ENCODE peak calls at places on chromosome 15, in ten cellular contexts. One of them, this sample, is unnamed.

GRCh38 chr15:23039917-23040281 is 530 bp upstream of the TUBGCP5 start:
- DNase-seq in ovary: no peak
- DNase-seq in CD8-positive, alpha-beta memory T cell: no peak
- DNase-seq in substantia nigra: no peak
- DNase-seq in H9: no peak
- DNase-seq in adrenal gland: no peak
- DNase-seq in neuronal stem cell: no peak
- DNase-seq in PC-3: no peak
- DNase-seq in tibial artery: no peak
- DNase-seq in psoas muscle: no peak
- DNase-seq in this sample: no peak

GRCh38 chr15:45023659-45024320 is 795 bp downstream of the SORD start:
- DNase-seq in ovary: no peak
- DNase-seq in CD8-positive, alpha-beta memory T cell: no peak
- DNase-seq in substantia nigra: no peak
- DNase-seq in H9: no peak
- DNase-seq in adrenal gland: peak; percentile 42
- DNase-seq in neuronal stem cell: peak; percentile 1
- DNase-seq in PC-3: peak; percentile 54
- DNase-seq in tibial artery: no peak
- DNase-seq in psoas muscle: no peak
- DNase-seq in this sample: peak; percentile 35

GRCh38 chr15:100261302-100262240 is 80.2 kb downstream of the ADAMTS17 start:
- DNase-seq in ovary: no peak
- DNase-seq in CD8-positive, alpha-beta memory T cell: no peak
- DNase-seq in substantia nigra: no peak
- DNase-seq in H9: no peak
- DNase-seq in adrenal gland: peak; percentile 6
- DNase-seq in neuronal stem cell: no peak
- DNase-seq in PC-3: no peak
- DNase-seq in tibial artery: no peak
- DNase-seq in psoas muscle: no peak
- DNase-seq in this sample: no peak

GRCh38 chr15:52803543-52804306 is 13.6 kb upstream of the ONECUT1 start:
- DNase-seq in ovary: no peak
- DNase-seq in CD8-positive, alpha-beta memory T cell: no peak
- DNase-seq in substantia nigra: no peak
- DNase-seq in H9: no peak
- DNase-seq in adrenal gland: no peak
- DNase-seq in neuronal stem cell: peak; percentile 33
- DNase-seq in PC-3: no peak
- DNase-seq in tibial artery: no peak
- DNase-seq in psoas muscle: no peak
- DNase-seq in this sample: peak; percentile 47

GRCh38 chr15:99719096-99719541 is 14.1 kb downstream of the LYSMD4 start:
- DNase-seq in ovary: no peak
- DNase-seq in CD8-positive, alpha-beta memory T cell: no peak
- DNase-seq in substantia nigra: no peak
- DNase-seq in H9: no peak
- DNase-seq in adrenal gland: no peak
- DNase-seq in neuronal stem cell: no peak
- DNase-seq in PC-3: peak; percentile 47
- DNase-seq in tibial artery: no peak
- DNase-seq in psoas muscle: no peak
- DNase-seq in this sample: no peak

GRCh38 chr15:22810735-22811338 is 24.4 kb downstream of the NIPA1 start:
- DNase-seq in ovary: no peak
- DNase-seq in CD8-positive, alpha-beta memory T cell: no peak
- DNase-seq in substantia nigra: no peak
- DNase-seq in H9: no peak
- DNase-seq in adrenal gland: no peak
- DNase-seq in neuronal stem cell: no peak
- DNase-seq in PC-3: no peak
- DNase-seq in tibial artery: no peak
- DNase-seq in psoas muscle: no peak
- DNase-seq in this sample: no peak

GRCh38 chr15:68401496-68402431 is 30.2 kb downstream of the ITGA11 start:
- DNase-seq in ovary: peak; percentile 4
- DNase-seq in CD8-positive, alpha-beta memory T cell: no peak
- DNase-seq in substantia nigra: no peak
- DNase-seq in H9: peak; percentile 13
- DNase-seq in adrenal gland: no peak
- DNase-seq in neuronal stem cell: no peak
- DNase-seq in PC-3: no peak
- DNase-seq in tibial artery: no peak
- DNase-seq in psoas muscle: no peak
- DNase-seq in this sample: no peak

GRCh38 chr15:78389356-78389755 is 48.7 kb upstream of the IREB2 start:
- DNase-seq in ovary: no peak
- DNase-seq in CD8-positive, alpha-beta memory T cell: no peak
- DNase-seq in substantia nigra: no peak
- DNase-seq in H9: no peak
- DNase-seq in adrenal gland: no peak
- DNase-seq in neuronal stem cell: no peak
- DNase-seq in PC-3: no peak
- DNase-seq in tibial artery: no peak
- DNase-seq in psoas muscle: no peak
- DNase-seq in this sample: no peak

GRCh38 chr15:62165793-62166380 is 802 bp upstream of the C2CD4B start:
- DNase-seq in ovary: no peak
- DNase-seq in CD8-positive, alpha-beta memory T cell: no peak
- DNase-seq in substantia nigra: no peak
- DNase-seq in H9: no peak
- DNase-seq in adrenal gland: no peak
- DNase-seq in neuronal stem cell: no peak
- DNase-seq in PC-3: no peak
- DNase-seq in tibial artery: no peak
- DNase-seq in psoas muscle: no peak
- DNase-seq in this sample: peak; percentile 9

GRCh38 chr15:62164500-62165028 is 521 bp downstream of the C2CD4B start:
- DNase-seq in ovary: no peak
- DNase-seq in CD8-positive, alpha-beta memory T cell: no peak
- DNase-seq in substantia nigra: no peak
- DNase-seq in H9: peak; percentile 58
- DNase-seq in adrenal gland: no peak
- DNase-seq in neuronal stem cell: peak; percentile 37
- DNase-seq in PC-3: no peak
- DNase-seq in tibial artery: no peak
- DNase-seq in psoas muscle: peak; percentile 15
- DNase-seq in this sample: peak; percentile 72

GRCh38 chr15:62165029-62165792 is at the start of gene C2CD4B:
- DNase-seq in ovary: peak; percentile 38
- DNase-seq in CD8-positive, alpha-beta memory T cell: no peak
- DNase-seq in substantia nigra: no peak
- DNase-seq in H9: peak; percentile 82
- DNase-seq in adrenal gland: peak; percentile 36
- DNase-seq in neuronal stem cell: peak; percentile 31
- DNase-seq in PC-3: no peak
- DNase-seq in tibial artery: peak; percentile 24
- DNase-seq in psoas muscle: peak; percentile 46
- DNase-seq in this sample: peak; percentile 78

GRCh38 chr15:62163847-62164499 is 1.1 kb downstream of the C2CD4B start:
- DNase-seq in ovary: no peak
- DNase-seq in CD8-positive, alpha-beta memory T cell: no peak
- DNase-seq in substantia nigra: no peak
- DNase-seq in H9: peak; percentile 48
- DNase-seq in adrenal gland: no peak
- DNase-seq in neuronal stem cell: peak; percentile 18
- DNase-seq in PC-3: no peak
- DNase-seq in tibial artery: no peak
- DNase-seq in psoas muscle: no peak
- DNase-seq in this sample: peak; percentile 68

DNA sequence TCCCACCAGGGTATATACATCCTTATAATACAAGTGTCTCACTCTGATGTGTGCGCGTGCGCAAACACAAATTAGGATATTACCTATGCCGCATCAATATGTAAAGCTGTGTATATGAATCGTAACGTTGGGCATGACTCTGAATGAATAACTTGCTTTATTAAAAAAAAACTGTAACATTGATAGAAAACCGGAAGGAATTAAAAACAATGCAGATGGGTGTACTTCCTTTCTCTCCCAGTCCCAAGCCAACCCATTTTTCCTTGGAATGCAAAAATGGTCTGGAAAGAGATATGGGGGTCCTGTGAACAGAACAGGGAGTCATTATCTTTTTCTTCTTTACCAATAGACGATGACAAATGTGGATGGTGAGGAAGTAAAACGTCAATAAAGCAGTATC is 1.7 kb downstream of the C2CD4B start:
- DNase-seq in ovary: no peak
- DNase-seq in CD8-positive, alpha-beta memory T cell: no peak
- DNase-seq in substantia nigra: no peak
- DNase-seq in H9: no peak
- DNase-seq in adrenal gland: no peak
- DNase-seq in neuronal stem cell: no peak
- DNase-seq in PC-3: no peak
- DNase-seq in tibial artery: no peak
- DNase-seq in psoas muscle: no peak
- DNase-seq in this sample: no peak
- H3K27ac ChIP-seq in ovary: no peak overlapping the region
- H3K27ac ChIP-seq in CD8-positive, alpha-beta memory T cell: no peak overlapping the region
- H3K27ac ChIP-seq in substantia nigra: no peak overlapping the region
- H3K27ac ChIP-seq in H9: no peak overlapping the region
- H3K27ac ChIP-seq in adrenal gland: no peak overlapping the region
- H3K27ac ChIP-seq in neuronal stem cell: no peak overlapping the region
- H3K27ac ChIP-seq in PC-3: no peak overlapping the region
- H3K27ac ChIP-seq in tibial artery: no peak overlapping the region
- H3K27ac ChIP-seq in psoas muscle: peak overlapping the region; percentile 44
- H3K27ac ChIP-seq in this sample: no peak overlapping the region

GRCh38 chr15:69462493-69463181 is 10.0 kb downstream of the RPLP1 start:
- DNase-seq in ovary: peak; percentile 98
- DNase-seq in CD8-positive, alpha-beta memory T cell: peak; percentile 87
- DNase-seq in substantia nigra: peak; percentile 71
- DNase-seq in H9: peak; percentile 98
- DNase-seq in adrenal gland: peak; percentile 98
- DNase-seq in neuronal stem cell: peak; percentile 96
- DNase-seq in PC-3: peak; percentile 96
- DNase-seq in tibial artery: peak; percentile 95
- DNase-seq in psoas muscle: peak; percentile 95
- DNase-seq in this sample: peak; percentile 99
- H3K27ac ChIP-seq in ovary: peak overlapping the region; percentile 77
- H3K27ac ChIP-seq in CD8-positive, alpha-beta memory T cell: peak overlapping the region; percentile 82
- H3K27ac ChIP-seq in substantia nigra: peak overlapping the region; percentile 94
- H3K27ac ChIP-seq in H9: peak overlapping the region; percentile 72
- H3K27ac ChIP-seq in adrenal gland: peak overlapping the region; percentile 95
- H3K27ac ChIP-seq in neuronal stem cell: peak overlapping the region; percentile 88
- H3K27ac ChIP-seq in PC-3: peak overlapping the region; percentile 65
- H3K27ac ChIP-seq in tibial artery: peak overlapping the region; percentile 83
- H3K27ac ChIP-seq in psoas muscle: peak overlapping the region; percentile 92
- H3K27ac ChIP-seq in this sample: peak overlapping the region; percentile 85

DNA sequence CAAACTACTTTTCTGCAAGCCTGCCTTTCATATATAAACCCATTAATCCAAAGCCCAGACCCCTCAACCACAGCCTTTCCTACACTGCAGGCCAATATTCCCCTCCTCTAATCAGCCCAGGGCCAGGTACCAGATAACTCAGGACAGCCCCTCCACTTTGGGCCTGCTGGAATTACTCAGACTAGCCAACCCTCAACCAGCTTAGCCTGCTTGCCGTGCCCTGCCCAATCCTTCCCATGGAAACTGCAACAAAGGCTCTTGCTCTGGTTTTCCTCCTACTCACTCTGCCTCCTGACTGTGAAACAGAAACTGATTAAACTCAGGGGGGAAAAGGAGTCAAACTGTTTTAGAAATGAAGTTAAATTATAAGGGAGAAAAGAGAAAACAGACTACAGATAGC is 248.1 kb downstream of the KLF13 start:
- DNase-seq in ovary: no peak
- DNase-seq in CD8-positive, alpha-beta memory T cell: no peak
- DNase-seq in substantia nigra: no peak
- DNase-seq in H9: no peak
- DNase-seq in adrenal gland: no peak
- DNase-seq in neuronal stem cell: peak; percentile 30
- DNase-seq in PC-3: no peak
- DNase-seq in tibial artery: no peak
- DNase-seq in psoas muscle: no peak
- DNase-seq in this sample: peak; percentile 19
- H3K27ac ChIP-seq in ovary: no peak overlapping the region
- H3K27ac ChIP-seq in CD8-positive, alpha-beta memory T cell: no peak overlapping the region
- H3K27ac ChIP-seq in substantia nigra: no peak overlapping the region
- H3K27ac ChIP-seq in H9: no peak overlapping the region
- H3K27ac ChIP-seq in adrenal gland: no peak overlapping the region
- H3K27ac ChIP-seq in neuronal stem cell: no peak overlapping the region
- H3K27ac ChIP-seq in PC-3: no peak overlapping the region
- H3K27ac ChIP-seq in tibial artery: no peak overlapping the region
- H3K27ac ChIP-seq in psoas muscle: no peak overlapping the region
- H3K27ac ChIP-seq in this sample: peak overlapping the region; percentile 5

GRCh38 chr15:35088329-35088728 is 3.2 kb upstream of the NANOGP8 start:
- DNase-seq in ovary: no peak
- DNase-seq in CD8-positive, alpha-beta memory T cell: no peak
- DNase-seq in substantia nigra: no peak
- DNase-seq in H9: no peak
- DNase-seq in adrenal gland: no peak
- DNase-seq in neuronal stem cell: no peak
- DNase-seq in PC-3: no peak
- DNase-seq in tibial artery: no peak
- DNase-seq in psoas muscle: no peak
- DNase-seq in this sample: no peak

GRCh38 chr15:35087759-35088158 is 2.7 kb upstream of the NANOGP8 start:
- DNase-seq in ovary: no peak
- DNase-seq in CD8-positive, alpha-beta memory T cell: no peak
- DNase-seq in substantia nigra: no peak
- DNase-seq in H9: no peak
- DNase-seq in adrenal gland: no peak
- DNase-seq in neuronal stem cell: no peak
- DNase-seq in PC-3: no peak
- DNase-seq in tibial artery: no peak
- DNase-seq in psoas muscle: no peak
- DNase-seq in this sample: no peak

GRCh38 chr15:35092311-35092710 is 7.2 kb upstream of the NANOGP8 start:
- DNase-seq in ovary: no peak
- DNase-seq in CD8-positive, alpha-beta memory T cell: no peak
- DNase-seq in substantia nigra: no peak
- DNase-seq in H9: no peak
- DNase-seq in adrenal gland: no peak
- DNase-seq in neuronal stem cell: no peak
- DNase-seq in PC-3: no peak
- DNase-seq in tibial artery: no peak
- DNase-seq in psoas muscle: no peak
- DNase-seq in this sample: no peak

GRCh38 chr15:35090104-35090807 is 5.2 kb upstream of the NANOGP8 start:
- DNase-seq in ovary: no peak
- DNase-seq in CD8-positive, alpha-beta memory T cell: no peak
- DNase-seq in substantia nigra: no peak
- DNase-seq in H9: no peak
- DNase-seq in adrenal gland: no peak
- DNase-seq in neuronal stem cell: no peak
- DNase-seq in PC-3: no peak
- DNase-seq in tibial artery: no peak
- DNase-seq in psoas muscle: no peak
- DNase-seq in this sample: no peak

DNA sequence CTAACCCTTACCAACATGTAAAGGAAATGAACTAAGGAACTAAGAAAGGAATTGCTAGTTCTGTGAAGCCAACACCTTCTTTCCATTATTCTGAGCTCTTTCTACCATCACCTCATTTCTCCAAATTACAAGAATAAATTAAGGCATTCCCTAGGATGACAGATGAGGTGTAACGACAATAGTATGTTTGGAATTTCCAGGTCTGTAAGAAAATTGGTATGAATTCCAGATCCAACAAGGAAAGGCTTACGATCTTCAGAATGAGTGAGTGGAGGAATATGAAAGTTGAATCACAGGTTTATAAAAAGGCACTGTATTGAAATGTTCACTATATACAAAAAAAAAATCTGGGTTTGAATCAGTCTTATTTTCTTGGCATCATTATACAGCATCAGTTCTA is 4.5 kb upstream of the NANOGP8 start:
- DNase-seq in ovary: no peak
- DNase-seq in CD8-positive, alpha-beta memory T cell: no peak
- DNase-seq in substantia nigra: no peak
- DNase-seq in H9: no peak
- DNase-seq in adrenal gland: no peak
- DNase-seq in neuronal stem cell: no peak
- DNase-seq in PC-3: no peak
- DNase-seq in tibial artery: no peak
- DNase-seq in psoas muscle: no peak
- DNase-seq in this sample: no peak
- H3K27ac ChIP-seq in ovary: no peak overlapping the region
- H3K27ac ChIP-seq in CD8-positive, alpha-beta memory T cell: no peak overlapping the region
- H3K27ac ChIP-seq in substantia nigra: no peak overlapping the region
- H3K27ac ChIP-seq in H9: no peak overlapping the region
- H3K27ac ChIP-seq in adrenal gland: no peak overlapping the region
- H3K27ac ChIP-seq in neuronal stem cell: no peak overlapping the region
- H3K27ac ChIP-seq in PC-3: no peak overlapping the region
- H3K27ac ChIP-seq in tibial artery: no peak overlapping the region
- H3K27ac ChIP-seq in psoas muscle: no peak overlapping the region
- H3K27ac ChIP-seq in this sample: no peak overlapping the region

This sample was measured in GM23338.